ENCODE peak calls at places on chromosomes 5 and 9, in four cellular contexts. B is kidney, A is HepG2, V is fibroblast of villous mesenchyme. I is an unnamed sample.

GRCh38 chr5:10133830-10134229 is 115.9 kb downstream of the ATPSCKMT start:
- DNase-seq in B (no peak), A (no peak), V (peak; percentile 13), I (peak; percentile 45)

GRCh38 chr9:132210472-132211145 is 48.8 kb downstream of the NTNG2 start:
- DNase-seq in B (no peak), A (no peak), V (no peak), I (peak; percentile 13)

GRCh38 chr9:134189167-134189474 is 24.8 kb upstream of the RNU6ATAC start:
- DNase-seq in B (peak; percentile 35), A (no peak), V (no peak), I (no peak)

GRCh38 chr5:149470942-149471341 is 80.3 kb downstream of the CSNK1A1 start:
- DNase-seq in B (no peak), A (no peak), V (no peak), I (no peak)

GRCh38 chr9:21576331-21577189 is 94.4 kb upstream of the IFNE start:
- DNase-seq in B (no peak), A (peak; percentile 12), V (peak; percentile 91), I (peak; percentile 96)

GRCh38 chr5:37665889-37666288 is 174.0 kb downstream of the GDNF start:
- DNase-seq in B (peak; percentile 67), A (no peak), V (peak; percentile 31), I (peak; percentile 55)

GRCh38 chr9:96554801-96555566 is 64.7 kb downstream of the CDC14B start:
- DNase-seq in B (no peak), A (no peak), V (peak; percentile 15), I (peak; percentile 82)

GRCh38 chr5:32627219-32627880 is 42.0 kb downstream of the SUB1 start:
- DNase-seq in B (no peak), A (no peak), V (no peak), I (peak; percentile 24)

GRCh38 chr9:110969971-110970381 is 68.3 kb downstream of the LPAR1 start:
- DNase-seq in B (no peak), A (peak; percentile 5), V (peak; percentile 90), I (peak; percentile 80)

GRCh38 chr5:62732677-62733121 is 154.1 kb downstream of the LRRC70 start:
- DNase-seq in B (no peak), A (no peak), V (no peak), I (no peak)

GRCh38 chr5:15929616-15930303 is 249.8 kb downstream of the MARCHF11 start:
- DNase-seq in B (no peak), A (no peak), V (peak; percentile 65), I (peak; percentile 89)

GRCh38 chr9:70131296-70131695 is 87.6 kb downstream of the MAMDC2 start:
- DNase-seq in B (no peak), A (no peak), V (no peak), I (no peak)

GRCh38 chr5:91998774-91999173 is 615.7 kb upstream of the ARRDC3 start:
- DNase-seq in B (no peak), A (no peak), V (no peak), I (no peak)

GRCh38 chr5:147616401-147616800 is 106.5 kb upstream of the DPYSL3 start:
- DNase-seq in B (no peak), A (no peak), V (peak; percentile 24), I (no peak)

GRCh38 chr5:159567461-159567860 is 237.2 kb upstream of the IL12B start:
- DNase-seq in B (no peak), A (no peak), V (no peak), I (no peak)

GRCh38 chr9:13719981-13720380 is 440.5 kb upstream of the MPDZ start:
- DNase-seq in B (no peak), A (no peak), V (peak; percentile 64), I (peak; percentile 30)

GRCh38 chr5:151156732-151157402 is 712 bp downstream of the ANXA6 start:
- DNase-seq in B (no peak), A (no peak), V (no peak), I (peak; percentile 20)

GRCh38 chr5:137037848-137038247 is 461.3 kb downstream of the SPOCK1 start:
- DNase-seq in B (no peak), A (no peak), V (no peak), I (no peak)

GRCh38 chr9:93290495-93291434 is 106.8 kb downstream of the WNK2 start:
- DNase-seq in B (peak; percentile 52), A (no peak), V (no peak), I (no peak)

GRCh38 chr5:175803254-175803653 is 68.1 kb upstream of the CPLX2 start:
- DNase-seq in B (no peak), A (no peak), V (no peak), I (no peak)

GRCh38 chr9:16794871-16795639 is 75.4 kb downstream of the BNC2 start:
- DNase-seq in B (no peak), A (no peak), V (peak; percentile 85), I (peak; percentile 98)

GRCh38 chr5:168747987-168748777 is 169.0 kb upstream of the PANK3 start:
- DNase-seq in B (no peak), A (peak; percentile 25), V (peak; percentile 6), I (peak; percentile 13)

GRCh38 chr5:72244862-72245371 is 75.1 kb downstream of the MRPS27 start:
- DNase-seq in B (no peak), A (peak; percentile 54), V (peak; percentile 88), I (peak; percentile 71)

GRCh38 chr5:72245517-72246238 is 74.4 kb downstream of the MRPS27 start:
- DNase-seq in B (no peak), A (no peak), V (no peak), I (no peak)

GRCh38 chr5:72246954-72247442 is 73.0 kb downstream of the MRPS27 start:
- DNase-seq in B (no peak), A (no peak), V (peak; percentile 59), I (no peak)

GRCh38 chr5:72248352-72249032 is 71.5 kb downstream of the MRPS27 start:
- DNase-seq in B (no peak), A (no peak), V (peak; percentile 87), I (peak; percentile 91)

DNA sequence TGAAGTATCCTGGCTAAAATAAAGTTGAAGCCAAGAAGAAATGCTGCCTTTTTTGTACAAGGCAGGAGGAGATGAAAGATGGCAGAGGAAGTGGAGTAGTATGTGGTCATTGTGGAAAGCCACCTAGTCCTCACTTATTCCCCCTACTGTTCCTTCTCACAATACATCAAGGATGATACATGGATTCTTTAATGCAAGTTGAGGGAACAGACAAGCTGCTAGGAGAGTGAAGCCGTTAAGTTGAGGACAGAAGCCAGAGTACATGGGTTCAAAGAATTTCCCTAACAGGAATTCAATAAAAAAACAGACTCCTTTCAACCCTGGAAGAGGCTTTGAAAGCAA is 73.8 kb downstream of the MRPS27 start:
- DNase-seq in B (no peak), A (no peak), V (no peak), I (no peak)
- TF ChIP-seq CTCF in B (no peak), A (peak; percentile 47), V (no peak), I (no peak)

DNA sequence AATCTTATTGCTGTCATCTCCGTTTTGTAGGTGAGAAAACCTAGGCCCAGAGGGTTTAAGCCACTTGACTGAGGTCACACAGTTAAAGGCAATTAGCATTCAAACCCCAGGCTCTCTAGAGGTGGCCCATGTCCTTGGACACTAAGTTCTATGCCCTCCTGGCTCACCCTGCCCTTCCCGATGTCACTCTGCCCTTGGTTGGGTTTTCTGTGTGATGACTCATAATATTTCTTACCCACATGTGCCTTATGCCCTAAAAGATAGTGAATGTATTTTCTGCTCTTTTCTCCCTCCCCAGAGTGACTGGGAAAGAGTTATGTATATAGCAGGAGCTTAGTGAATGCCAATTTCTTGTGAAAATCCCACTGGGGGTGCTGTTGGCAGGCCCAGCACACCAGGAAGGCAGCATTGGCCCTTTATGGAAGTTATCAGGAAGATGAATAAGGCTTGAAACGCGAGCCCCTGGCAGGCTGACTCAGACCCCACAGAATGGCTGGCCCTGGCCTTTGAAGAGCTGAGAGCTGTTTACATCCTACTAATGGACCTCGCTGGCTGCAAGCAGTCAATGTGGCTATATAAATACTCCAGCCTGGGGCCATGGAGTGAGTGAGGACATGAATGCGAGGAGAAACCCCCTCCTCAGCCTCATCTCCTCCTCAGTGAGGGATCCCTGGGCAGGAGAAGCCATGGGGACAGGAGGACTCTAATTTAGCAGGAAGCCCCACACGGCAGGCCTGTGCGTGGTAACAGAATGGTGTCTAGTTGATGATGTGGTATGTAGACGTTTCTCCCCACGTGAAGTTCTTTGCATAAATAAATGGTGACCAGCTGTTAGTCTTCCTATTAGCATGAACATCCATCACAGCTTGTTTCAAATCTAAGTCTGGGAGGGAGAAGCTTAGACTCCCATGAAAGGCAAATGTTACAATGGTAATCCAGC is 174.8 kb upstream of the PITX1 start:
- DNase-seq in B (peak; percentile 35), A (peak; percentile 79), V (peak; percentile 94), I (peak; percentile 93)
- TF ChIP-seq CTCF in B (no peak), A (peak; percentile 13), V (peak; percentile 26), I (peak; percentile 44)

DNA sequence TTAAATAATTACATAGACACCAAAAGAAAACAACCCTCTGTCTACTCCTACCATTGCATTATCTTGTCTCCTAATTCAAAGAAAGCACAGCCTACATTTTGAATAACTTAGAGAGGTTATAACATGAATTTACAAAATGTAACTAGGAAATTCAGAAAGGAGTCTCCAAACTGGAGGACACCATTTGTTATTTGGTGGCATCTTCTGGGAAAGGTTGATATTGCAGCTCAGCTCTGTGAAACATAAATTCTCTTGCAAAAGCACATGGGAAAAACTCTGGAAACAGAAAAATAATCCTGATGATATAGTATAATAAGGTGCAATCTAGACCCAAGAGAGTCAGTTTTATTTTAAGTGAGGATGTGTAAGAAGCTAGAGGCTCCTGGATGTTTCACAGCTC is 215.3 kb downstream of the MLLT3 start:
- DNase-seq in B (no peak), A (no peak), V (no peak), I (no peak)
- TF ChIP-seq CTCF in B (no peak), A (peak; percentile 25), V (peak; percentile 19), I (no peak)

DNA sequence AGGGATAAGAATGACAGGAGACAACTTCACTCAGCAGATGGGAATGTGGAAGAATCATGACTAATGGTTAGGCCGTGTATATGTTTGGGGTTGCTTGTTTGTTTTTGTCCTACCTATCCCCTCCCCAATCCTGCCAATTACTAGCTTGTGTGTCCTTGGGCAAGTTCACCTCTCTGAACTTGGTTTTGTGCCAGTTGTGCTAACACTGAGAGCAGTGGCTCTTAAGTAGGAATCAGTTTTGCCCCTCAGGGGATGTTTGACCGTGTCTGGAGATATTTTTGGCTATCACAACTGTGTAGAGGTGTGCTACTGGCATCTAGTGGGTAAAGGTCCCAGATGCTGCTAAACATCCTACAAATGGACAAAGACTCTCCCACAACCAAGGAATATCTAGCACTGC is 287.0 kb downstream of the DMRT2 start:
- DNase-seq in B (no peak), A (no peak), V (peak; percentile 5), I (peak; percentile 0)
- TF ChIP-seq CTCF in B (no peak), A (peak; percentile 20), V (peak; percentile 2), I (peak; percentile 6)

DNA sequence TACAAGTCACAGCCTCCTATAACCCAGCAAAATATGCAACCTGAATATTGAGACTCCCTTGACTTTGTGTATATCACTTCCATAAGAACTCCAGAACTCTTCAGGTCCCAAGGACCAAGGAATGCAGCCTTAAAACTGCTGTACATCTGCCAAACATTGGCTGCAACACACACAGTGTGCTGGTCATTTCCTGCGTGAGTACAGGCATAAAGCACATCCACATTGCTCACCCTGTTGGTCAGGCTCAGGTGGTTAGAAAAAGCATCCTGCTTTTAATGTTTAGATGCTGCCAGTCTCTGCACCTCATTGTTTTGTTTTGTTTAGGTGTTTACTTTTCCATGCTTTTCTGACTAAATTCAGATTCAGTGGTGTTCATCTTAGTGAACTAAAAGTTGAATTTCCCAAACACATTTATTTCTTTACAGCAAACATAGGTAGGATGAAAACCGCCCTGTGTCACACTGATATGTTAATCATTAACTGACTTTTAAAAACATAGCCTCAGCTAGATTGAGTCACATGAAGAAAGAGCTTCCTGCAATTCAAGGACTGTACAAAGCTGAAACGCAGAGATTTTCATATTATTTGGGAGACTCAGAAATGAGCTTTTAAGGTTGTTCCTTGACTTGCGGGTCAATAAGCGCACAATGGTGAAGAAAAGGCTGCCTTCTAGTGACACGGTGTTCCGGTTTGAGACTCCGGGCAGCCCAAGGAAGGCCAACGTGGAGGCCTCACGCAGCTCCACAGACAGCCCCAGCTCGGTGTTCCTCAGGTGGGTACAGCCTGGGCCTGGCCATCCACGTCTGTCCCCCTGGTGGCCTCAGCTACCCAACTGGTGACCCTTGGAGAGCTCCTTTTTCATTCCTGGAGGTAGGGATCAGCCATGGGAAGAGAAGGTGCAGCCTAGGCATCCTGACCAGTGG is 52.2 kb upstream of the GRAMD2B start:
- DNase-seq in B (peak; percentile 78), A (peak; percentile 75), V (no peak), I (peak; percentile 71)
- TF ChIP-seq CTCF in B (peak; percentile 12), A (peak; percentile 50), V (no peak), I (no peak)